ENCODE peak calls at places on chromosomes 6 and 20, in six cellular contexts. X is Peyer's patch, S is ovary, Z is pancreas, P is AG04450, G is RWPE1. W is an unnamed sample.

GRCh38 chr20:24698189-24698588 is 228.8 kb downstream of the SYNDIG1 start:
- DNase-seq in X (peak; percentile 35), S (no peak), Z (no peak), P (no peak), G (no peak), W (peak; percentile 39)

GRCh38 chr6:141669141-141669540 is 463.6 kb upstream of the GJE1 start:
- DNase-seq in X (no peak), S (no peak), Z (no peak), P (no peak), G (no peak), W (no peak)

GRCh38 chr6:69164564-69165252 is 529.6 kb downstream of the ADGRB3 start:
- DNase-seq in X (no peak), S (no peak), Z (no peak), P (no peak), G (peak; percentile 8), W (no peak)

GRCh38 chr6:9848094-9848493 is 566.8 kb downstream of the TFAP2A start:
- DNase-seq in X (no peak), S (no peak), Z (no peak), P (no peak), G (peak; percentile 36), W (no peak)

GRCh38 chr6:105804436-105804835 is 281.7 kb upstream of the PRDM1 start:
- DNase-seq in X (no peak), S (no peak), Z (no peak), P (no peak), G (peak; percentile 42), W (no peak)

GRCh38 chr6:127937102-127937501 is 36.2 kb upstream of the THEMIS start:
- DNase-seq in X (no peak), S (no peak), Z (no peak), P (no peak), G (no peak), W (no peak)

GRCh38 chr6:158069800-158070195 is 88.1 kb downstream of the SYNJ2 start:
- DNase-seq in X (no peak), S (no peak), Z (no peak), P (no peak), G (no peak), W (no peak)

GRCh38 chr6:155974359-155974758 is 518.7 kb upstream of the NOX3 start:
- DNase-seq in X (no peak), S (no peak), Z (no peak), P (no peak), G (no peak), W (no peak)

GRCh38 chr6:140970485-140970884 is 1162.2 kb upstream of the GJE1 start:
- DNase-seq in X (no peak), S (no peak), Z (no peak), P (no peak), G (no peak), W (no peak)

GRCh38 chr6:131288214-131288613 is 152.9 kb downstream of the AKAP7 start:
- DNase-seq in X (no peak), S (no peak), Z (no peak), P (no peak), G (no peak), W (no peak)

GRCh38 chr6:25504661-25505060 is 147.4 kb upstream of the SCGN start:
- DNase-seq in X (no peak), S (no peak), Z (no peak), P (no peak), G (peak; percentile 50), W (no peak)

GRCh38 chr20:11626551-11626950 is 291.1 kb upstream of the BTBD3 start:
- DNase-seq in X (no peak), S (no peak), Z (no peak), P (no peak), G (no peak), W (no peak)

GRCh38 chr6:158839796-158840195 is 20.6 kb upstream of the EZR start:
- DNase-seq in X (no peak), S (no peak), Z (no peak), P (no peak), G (no peak), W (no peak)

GRCh38 chr6:86205980-86206379 is 563.3 kb upstream of the SYNCRIP start:
- DNase-seq in X (no peak), S (no peak), Z (no peak), P (no peak), G (no peak), W (no peak)

GRCh38 chr20:62424249-62425109 is 2.9 kb downstream of the RBBP8NL start:
- DNase-seq in X (no peak), S (no peak), Z (no peak), P (no peak), G (no peak), W (no peak)

GRCh38 chr20:17631576-17632319 is 50.3 kb downstream of the RRBP1 start:
- DNase-seq in X (peak; percentile 69), S (no peak), Z (no peak), P (no peak), G (no peak), W (no peak)

GRCh38 chr6:42049116-42049809 is 1.1 kb upstream of the TAF8 start:
- DNase-seq in X (no peak), S (peak; percentile 61), Z (peak; percentile 23), P (no peak), G (no peak), W (peak; percentile 75)

GRCh38 chr6:37168163-37168758 is 1.7 kb upstream of the PIM1 start:
- DNase-seq in X (no peak), S (no peak), Z (no peak), P (no peak), G (no peak), W (no peak)

GRCh38 chr20:23298155-23298554 is 52.4 kb upstream of the NXT1 start:
- DNase-seq in X (no peak), S (no peak), Z (no peak), P (no peak), G (no peak), W (no peak)

GRCh38 chr6:36913082-36913481 is 27.3 kb downstream of the C6orf89 start:
- DNase-seq in X (no peak), S (no peak), Z (no peak), P (no peak), G (no peak), W (no peak)

GRCh38 chr6:155120034-155120433 is 124.9 kb downstream of the TIAM2 start:
- DNase-seq in X (no peak), S (no peak), Z (no peak), P (no peak), G (no peak), W (no peak)

GRCh38 chr6:147974376-147974775 is 368.3 kb upstream of the SASH1 start:
- DNase-seq in X (no peak), S (no peak), Z (no peak), P (no peak), G (peak; percentile 38), W (no peak)

GRCh38 chr6:45254242-45254641 is 73.9 kb upstream of the RUNX2 start:
- DNase-seq in X (no peak), S (no peak), Z (no peak), P (no peak), G (no peak), W (no peak)

GRCh38 chr6:37209461-37210205 is 39.7 kb downstream of the PIM1 start:
- DNase-seq in X (no peak), S (no peak), Z (no peak), P (no peak), G (no peak), W (no peak)

GRCh38 chr6:90460067-90460466 is 126.8 kb downstream of the MAP3K7 start:
- DNase-seq in X (no peak), S (no peak), Z (no peak), P (no peak), G (no peak), W (no peak)

GRCh38 chr6:44859901-44860410 is 468.2 kb upstream of the RUNX2 start:
- DNase-seq in X (no peak), S (no peak), Z (no peak), P (no peak), G (no peak), W (no peak)

GRCh38 chr6:77626431-77626830 is 26.4 kb upstream of the MEI4 start:
- DNase-seq in X (no peak), S (no peak), Z (no peak), P (no peak), G (no peak), W (no peak)

GRCh38 chr6:74519172-74519571 is 686.7 kb downstream of the COL12A1 start:
- DNase-seq in X (no peak), S (no peak), Z (no peak), P (peak; percentile 11), G (peak; percentile 10), W (no peak)

GRCh38 chr6:117440558-117441525 is 15.1 kb upstream of the ROS1 start:
- DNase-seq in X (no peak), S (no peak), Z (no peak), P (no peak), G (peak; percentile 73), W (no peak)

GRCh38 chr6:115190534-115190933 is 847.7 kb upstream of the HS3ST5 start:
- DNase-seq in X (no peak), S (no peak), Z (no peak), P (no peak), G (no peak), W (no peak)

GRCh38 chr6:108448481-108448880 is 112.2 kb upstream of the FOXO3 start:
- DNase-seq in X (no peak), S (no peak), Z (no peak), P (no peak), G (no peak), W (no peak)

GRCh38 chr6:8574749-8575468 is 139.6 kb upstream of the SLC35B3 start:
- DNase-seq in X (no peak), S (no peak), Z (no peak), P (no peak), G (no peak), W (no peak)

GRCh38 chr6:8574311-8574710 is 139.0 kb upstream of the SLC35B3 start:
- DNase-seq in X (no peak), S (no peak), Z (no peak), P (no peak), G (no peak), W (no peak)

GRCh38 chr6:8570241-8570924 is 135.0 kb upstream of the SLC35B3 start:
- DNase-seq in X (no peak), S (no peak), Z (no peak), P (no peak), G (no peak), W (no peak)
- H3K27ac ChIP-seq in X (no peak overlapping the region), S (no peak overlapping the region), Z (no peak overlapping the region), P (no peak overlapping the region), G (no peak overlapping the region), W (no peak overlapping the region)

DNA sequence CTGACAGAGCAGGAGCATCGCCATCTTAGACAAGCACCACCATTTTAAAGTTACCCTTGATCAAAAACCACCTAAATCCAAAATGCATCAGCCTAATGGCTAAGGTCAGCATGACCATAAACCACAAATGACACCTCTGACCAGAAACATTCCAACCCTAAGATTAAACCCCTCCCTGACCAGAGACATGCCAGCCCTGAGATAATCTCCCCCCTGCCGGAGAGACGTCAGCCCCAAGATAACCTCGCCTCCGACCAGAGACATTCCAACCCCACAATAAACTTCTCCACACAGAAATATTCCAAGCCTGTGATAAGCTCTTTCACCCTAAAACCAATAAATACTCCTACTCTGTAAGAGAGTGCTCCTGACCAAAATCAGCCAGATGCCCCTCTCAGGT is 53.5 kb downstream of the PXDC1 start:
- DNase-seq in X (no peak), S (no peak), Z (no peak), P (no peak), G (no peak), W (no peak)
- TF ChIP-seq CTCF in X (no peak), S (no peak), Z (no peak), P (no peak), G (no peak), W (no peak)

GRCh38 chr6:56842602-56843475 is 112.1 kb upstream of the BEND6 start:
- DNase-seq in X (peak; percentile 52), S (peak; percentile 60), Z (no peak), P (no peak), G (peak; percentile 21), W (peak; percentile 77)
- H3K27ac ChIP-seq in X (peak overlapping the region; percentile 83), S (peak overlapping the region; percentile 79), Z (peak overlapping the region; percentile 25), P (peak overlapping the region; percentile 68), G (peak overlapping the region; percentile 81), W (peak overlapping the region; percentile 74)

GRCh38 chr6:139381216-139381615 is 6.8 kb upstream of the CITED2 start:
- DNase-seq in X (no peak), S (no peak), Z (no peak), P (no peak), G (no peak), W (no peak)
- TF ChIP-seq CTCF in X (no peak), S (no peak), Z (no peak), P (no peak), G (no peak), W (no peak)